ENCODE peak calls at places on chromosomes 13 and 19, in six cellular contexts. Z is transverse colon, U is lung, I is left lung, D is IMR-90, R is heart right ventricle. N is an unnamed sample.

GRCh38 chr19:31286491-31286890 is 62.7 kb downstream of the TSHZ3 start:
- DNase-seq in I (peak; percentile 22), D (no peak), U (no peak), Z (no peak), R (no peak), N (no peak)

GRCh38 chr13:39394811-39395685 is 207.9 kb downstream of the LHFPL6 start:
- DNase-seq in R (no peak), D (no peak), Z (no peak), U (no peak), I (no peak), N (no peak)

GRCh38 chr13:20389696-20390525 is 135.7 kb downstream of the CRYL1 start:
- DNase-seq in Z (no peak), D (no peak), U (no peak), R (no peak), I (no peak), N (no peak)

GRCh38 chr19:11482384-11483050 is 1.7 kb upstream of the ELAVL3 start:
- DNase-seq in U (peak; percentile 78), I (peak; percentile 86), R (peak; percentile 72), D (peak; percentile 72), Z (peak; percentile 87), N (peak; percentile 88)

GRCh38 chr19:43503501-43504425 is 783 bp downstream of the PHLDB3 start:
- DNase-seq in R (peak; percentile 98), Z (peak; percentile 98), U (peak; percentile 94), I (peak; percentile 97), D (peak; percentile 84), N (peak; percentile 93)

GRCh38 chr19:42151735-42152134 is 19.5 kb upstream of the POU2F2 start:
- DNase-seq in Z (no peak), U (no peak), D (no peak), R (no peak), I (no peak), N (no peak)

GRCh38 chr13:111184685-111185401 is 69.7 kb downstream of the ARHGEF7 start:
- DNase-seq in D (no peak), Z (peak; percentile 36), R (peak; percentile 78), I (no peak), U (no peak), N (no peak)

GRCh38 chr13:50572129-50572528 is 271.4 kb downstream of the DLEU7 start:
- DNase-seq in U (no peak), D (no peak), Z (no peak), R (no peak), I (no peak), N (no peak)

GRCh38 chr19:33231511-33231910 is 5.9 kb upstream of the SLC7A10 start:
- DNase-seq in I (no peak), D (peak; percentile 37), Z (no peak), U (no peak), R (no peak), N (no peak)

GRCh38 chr19:35055715-35056179 is 14.2 kb downstream of the HPN start:
- DNase-seq in U (no peak), Z (no peak), I (no peak), R (no peak), D (no peak), N (no peak)

GRCh38 chr19:45446295-45446694 is 21.5 kb upstream of the FOSB start:
- DNase-seq in R (no peak), U (no peak), I (no peak), Z (no peak), D (peak; percentile 52), N (no peak)

GRCh38 chr19:6030214-6030507 is 52.2 kb upstream of the RANBP3 start:
- DNase-seq in D (peak; percentile 79), R (no peak), I (peak; percentile 14), U (no peak), Z (no peak), N (no peak)

GRCh38 chr13:79442706-79443105 is 36.7 kb upstream of the RBM26 start:
- DNase-seq in U (no peak), R (no peak), Z (no peak), I (no peak), D (no peak), N (no peak)

GRCh38 chr13:22235285-22235949 is 564.5 kb downstream of the FGF9 start:
- DNase-seq in I (no peak), U (peak; percentile 14), D (peak; percentile 4), Z (no peak), R (no peak), N (no peak)

GRCh38 chr13:25659091-25659502 is 287.3 kb downstream of the ATP8A2 start:
- DNase-seq in Z (no peak), U (no peak), D (no peak), R (no peak), I (no peak), N (no peak)

GRCh38 chr13:110913322-110913721 is 1.5 kb downstream of the ANKRD10 start:
- DNase-seq in Z (peak; percentile 76), U (no peak), D (peak; percentile 26), I (no peak), R (no peak), N (no peak)

GRCh38 chr13:39269411-39269810 is 231.2 kb downstream of the NHLRC3 start:
- DNase-seq in D (no peak), Z (no peak), I (no peak), R (no peak), U (no peak), N (no peak)

GRCh38 chr19:50461066-50461875 is 15.0 kb upstream of the EMC10 start:
- DNase-seq in I (no peak), Z (peak; percentile 73), R (peak; percentile 44), U (peak; percentile 64), D (peak; percentile 64), N (no peak)

GRCh38 chr19:54451997-54452396 is 3.0 kb downstream of the LENG8 start:
- DNase-seq in Z (no peak), I (peak; percentile 29), D (no peak), U (no peak), R (no peak), N (no peak)

GRCh38 chr13:106182404-106182803 is 353.1 kb downstream of the EFNB2 start:
- DNase-seq in Z (no peak), R (no peak), D (peak; percentile 92), U (no peak), I (no peak), N (no peak)

GRCh38 chr13:46352810-46353209 is 34.2 kb downstream of the RUBCNL start:
- DNase-seq in R (no peak), U (no peak), Z (no peak), I (peak; percentile 49), D (no peak), N (no peak)

GRCh38 chr19:42114412-42114811 is 17.8 kb downstream of the POU2F2 start:
- DNase-seq in D (no peak), Z (peak; percentile 76), I (no peak), U (no peak), R (no peak), N (no peak)

GRCh38 chr13:101554420-101555125 is 102.1 kb downstream of the ITGBL1 start:
- DNase-seq in Z (no peak), D (no peak), R (no peak), U (no peak), I (no peak), N (no peak)

GRCh38 chr19:20964798-20965197 is 41.7 kb downstream of the ZNF85 start:
- DNase-seq in I (no peak), D (no peak), Z (no peak), R (no peak), U (no peak), N (no peak)

GRCh38 chr13:42722883-42723539 is 58.4 kb upstream of the FAM216B start:
- DNase-seq in U (no peak), Z (no peak), R (no peak), I (no peak), D (no peak), N (no peak)

GRCh38 chr13:71327266-71327665 is 539.7 kb downstream of the DACH1 start:
- DNase-seq in D (no peak), U (no peak), I (no peak), Z (no peak), R (no peak), N (no peak)

GRCh38 chr19:48722196-48722708 is 2.7 kb upstream of the MAMSTR start:
- DNase-seq in R (no peak), U (no peak), I (no peak), Z (no peak), D (no peak), N (no peak)

DNA sequence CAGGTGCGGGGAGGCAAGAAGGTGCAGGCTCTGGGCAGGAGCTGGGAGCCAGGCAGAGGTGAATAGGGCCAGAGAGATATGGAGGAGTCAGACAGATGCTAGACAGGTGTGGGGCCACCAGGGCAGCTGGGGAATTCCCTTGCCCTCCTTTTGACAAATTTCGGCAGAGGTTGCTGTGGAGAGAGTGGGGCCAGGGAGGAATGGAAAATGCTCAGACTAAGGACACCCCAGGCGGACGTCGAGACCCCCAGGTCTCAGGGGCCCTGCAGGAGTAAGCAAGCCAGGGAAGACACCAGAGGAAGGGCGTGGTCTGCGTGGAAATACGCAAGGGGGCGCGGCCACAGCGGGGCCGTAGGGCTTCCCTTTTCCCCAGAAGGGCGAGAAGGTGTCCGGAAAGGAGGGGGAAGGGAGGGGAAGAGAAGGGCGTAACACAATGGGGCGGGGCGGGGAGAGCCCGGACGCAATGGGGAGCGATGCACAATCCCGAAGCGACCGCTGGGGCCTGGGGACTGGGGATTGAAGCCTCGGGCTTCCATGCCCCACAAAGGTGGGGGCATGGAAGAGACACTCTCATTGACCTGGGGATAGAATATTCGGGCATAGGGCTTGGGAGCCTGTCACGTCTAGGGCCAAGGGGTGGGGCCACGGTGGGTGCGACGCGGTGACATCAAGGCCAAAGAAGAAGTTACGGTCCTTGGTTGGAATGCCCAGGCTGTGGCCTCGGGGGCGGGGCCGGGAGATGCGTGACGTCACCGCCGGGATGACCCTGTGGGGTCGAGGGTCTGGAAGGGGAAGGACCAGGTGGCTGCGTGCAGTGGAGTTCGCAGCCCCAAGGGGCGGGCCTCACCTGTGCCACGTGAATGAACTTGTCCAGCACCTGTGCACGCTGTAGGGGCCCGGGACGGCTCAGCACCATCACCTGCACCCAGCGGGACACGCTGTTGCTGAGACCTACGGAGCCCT is 8.2 kb downstream of the RASGRP4 start:
- DNase-seq in Z (peak; percentile 75), R (peak; percentile 60), D (no peak), I (peak; percentile 86), U (peak; percentile 77), N (no peak)
- H3K27ac ChIP-seq in Z (no peak overlapping the region), R (peak overlapping the region; percentile 85), D (no peak overlapping the region), I (no peak overlapping the region), U (no peak overlapping the region), N (no peak overlapping the region)

GRCh38 chr13:27018882-27019281 is 152.7 kb downstream of the USP12 start:
- DNase-seq in D (no peak), R (no peak), Z (peak; percentile 8), I (no peak), U (no peak), N (no peak)
- H3K27ac ChIP-seq in D (peak overlapping the region; percentile 14), R (no peak overlapping the region), Z (peak overlapping the region; percentile 35), I (no peak overlapping the region), U (no peak overlapping the region), N (no peak overlapping the region)

GRCh38 chr13:29570058-29570654 is 25.3 kb downstream of the SLC7A1 start:
- DNase-seq in U (no peak), R (no peak), D (no peak), Z (no peak), I (no peak), N (peak; percentile 19)
- H3K27ac ChIP-seq in U (no peak overlapping the region), R (no peak overlapping the region), D (no peak overlapping the region), Z (no peak overlapping the region), I (no peak overlapping the region), N (no peak overlapping the region)

DNA sequence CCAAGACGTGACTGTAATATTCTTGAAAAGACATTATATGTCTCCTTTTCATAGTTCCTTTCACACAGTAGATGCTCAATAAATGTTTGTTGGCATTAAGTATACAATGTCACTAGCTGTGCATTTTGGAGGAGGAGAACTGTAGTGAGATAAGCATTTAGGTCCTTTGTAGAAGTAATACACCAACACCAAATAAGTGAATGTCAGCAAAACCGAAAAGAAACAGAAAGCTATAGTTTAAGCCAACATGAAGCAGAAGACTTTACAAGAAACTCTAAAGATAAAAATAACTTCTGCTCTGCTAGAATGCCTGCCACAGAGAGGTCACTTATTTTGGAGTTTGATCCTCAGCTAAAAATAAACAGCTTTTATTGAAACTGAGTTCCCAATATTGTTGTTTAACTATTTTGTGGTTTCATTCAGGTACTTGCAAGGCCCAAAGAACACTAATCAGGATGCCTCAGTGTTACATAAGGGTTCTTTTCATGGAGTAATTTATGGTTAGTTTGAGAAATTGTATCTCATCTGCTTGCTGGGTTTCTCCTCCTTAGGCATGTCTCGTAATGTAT is 86.2 kb downstream of the STARD13 start:
- DNase-seq in U (no peak), I (no peak), D (no peak), R (no peak), Z (no peak), N (no peak)
- H3K27ac ChIP-seq in U (no peak overlapping the region), I (no peak overlapping the region), D (no peak overlapping the region), R (peak overlapping the region; percentile 23), Z (peak overlapping the region; percentile 61), N (no peak overlapping the region)

N was measured in caudate nucleus.